ENCODE peak calls at places on chromosomes 1 and 21, in seven cellular contexts. X, C, E, Z, S, D and V are unnamed samples.

GRCh38 chr21:41170442-41170841 is 2.5 kb downstream of the BACE2 start:
- DNase-seq in X (peak), C (no peak), E (no peak), Z (peak), S (no peak), D (no peak), V (no peak)

GRCh38 chr1:43705982-43706597 is 1.2 kb upstream of the ST3GAL3 start:
- DNase-seq in X (peak), C (no peak), E (no peak), Z (peak), S (no peak), D (no peak), V (no peak)

GRCh38 chr1:235937123-235937522 is 70.4 kb upstream of the LYST start:
- DNase-seq in X (no peak), C (no peak), E (no peak), Z (no peak), S (no peak), D (no peak), V (no peak)

GRCh38 chr1:21621761-21622436 is 47.3 kb downstream of the RAP1GAP start:
- DNase-seq in X (no peak), C (no peak), E (no peak), Z (no peak), S (no peak), D (no peak), V (no peak)

GRCh38 chr1:56644064-56644940 is 812 bp upstream of the PRKAA2 start:
- DNase-seq in X (peak), C (no peak), E (peak), Z (no peak), S (no peak), D (no peak), V (no peak)

GRCh38 chr1:64004451-64004850 is 199.0 kb upstream of the UBE2U start:
- DNase-seq in X (no peak), C (no peak), E (no peak), Z (no peak), S (no peak), D (no peak), V (no peak)

GRCh38 chr1:91897016-91897415 is 11.1 kb upstream of the TGFBR3 start:
- DNase-seq in X (no peak), C (no peak), E (no peak), Z (no peak), S (no peak), D (no peak), V (no peak)

GRCh38 chr1:184641894-184642293 is 112.8 kb downstream of the EDEM3 start:
- DNase-seq in X (no peak), C (no peak), E (no peak), Z (no peak), S (no peak), D (no peak), V (no peak)

GRCh38 chr1:32071758-32072621 is 749 bp upstream of the TMEM39B start:
- DNase-seq in X (peak), C (no peak), E (no peak), Z (peak), S (peak), D (no peak), V (no peak)

GRCh38 chr1:206606867-206607266 is 5.4 kb downstream of the EIF2D start:
- DNase-seq in X (peak), C (no peak), E (no peak), Z (peak), S (no peak), D (peak), V (no peak)

GRCh38 chr1:245209658-245210415 is 55.1 kb downstream of the KIF26B start:
- DNase-seq in X (peak), C (no peak), E (no peak), Z (no peak), S (no peak), D (no peak), V (no peak)

GRCh38 chr1:206705187-206705586 is 20.5 kb downstream of the MAPKAPK2 start:
- DNase-seq in X (peak), C (no peak), E (peak), Z (peak), S (peak), D (no peak), V (no peak)

GRCh38 chr1:56627636-56628039 is 17.5 kb upstream of the PRKAA2 start:
- DNase-seq in X (peak), C (no peak), E (no peak), Z (no peak), S (no peak), D (no peak), V (no peak)

GRCh38 chr1:219495737-219496408 is 117.0 kb downstream of the ZC3H11B start:
- DNase-seq in X (no peak), C (no peak), E (no peak), Z (no peak), S (no peak), D (no peak), V (no peak)

GRCh38 chr1:147243228-147243685 is 773 bp downstream of the CHD1L start:
- DNase-seq in X (no peak), C (peak), E (no peak), Z (no peak), S (no peak), D (no peak), V (no peak)

GRCh38 chr1:29810121-29811120 is 574.1 kb downstream of the PTPRU start:
- DNase-seq in X (no peak), C (no peak), E (no peak), Z (no peak), S (no peak), D (no peak), V (no peak)

GRCh38 chr1:844472-845026 is 79.2 kb upstream of the SAMD11 start:
- DNase-seq in X (no peak), C (no peak), E (no peak), Z (no peak), S (no peak), D (no peak), V (no peak)

GRCh38 chr1:111204211-111204883 is 3.9 kb upstream of the DENND2D start:
- DNase-seq in X (no peak), C (no peak), E (peak), Z (no peak), S (no peak), D (no peak), V (no peak)

GRCh38 chr1:230280054-230280795 is 145.9 kb downstream of the PGBD5 start:
- DNase-seq in X (no peak), C (no peak), E (peak), Z (no peak), S (no peak), D (no peak), V (no peak)
- TF ChIP-seq CTCF in X (no peak), C (no peak), E (peak), Z (no peak), S (no peak), D (no peak), V (no peak)

GRCh38 chr1:222769181-222769580 is 32.2 kb downstream of the FAM177B start:
- DNase-seq in X (no peak), C (no peak), E (no peak), Z (no peak), S (no peak), D (no peak), V (no peak)

GRCh38 chr1:222768592-222768991 is 31.6 kb downstream of the FAM177B start:
- DNase-seq in X (no peak), C (no peak), E (no peak), Z (no peak), S (no peak), D (no peak), V (no peak)

GRCh38 chr1:222767152-222767571 is 30.2 kb downstream of the FAM177B start:
- DNase-seq in X (no peak), C (no peak), E (no peak), Z (no peak), S (no peak), D (no peak), V (no peak)

GRCh38 chr1:222769968-222770620 is 33.1 kb downstream of the FAM177B start:
- DNase-seq in X (peak), C (no peak), E (no peak), Z (no peak), S (no peak), D (no peak), V (no peak)
- TF ChIP-seq CTCF in X (no peak), C (no peak), E (no peak), Z (no peak), S (no peak), D (no peak), V (no peak)

DNA sequence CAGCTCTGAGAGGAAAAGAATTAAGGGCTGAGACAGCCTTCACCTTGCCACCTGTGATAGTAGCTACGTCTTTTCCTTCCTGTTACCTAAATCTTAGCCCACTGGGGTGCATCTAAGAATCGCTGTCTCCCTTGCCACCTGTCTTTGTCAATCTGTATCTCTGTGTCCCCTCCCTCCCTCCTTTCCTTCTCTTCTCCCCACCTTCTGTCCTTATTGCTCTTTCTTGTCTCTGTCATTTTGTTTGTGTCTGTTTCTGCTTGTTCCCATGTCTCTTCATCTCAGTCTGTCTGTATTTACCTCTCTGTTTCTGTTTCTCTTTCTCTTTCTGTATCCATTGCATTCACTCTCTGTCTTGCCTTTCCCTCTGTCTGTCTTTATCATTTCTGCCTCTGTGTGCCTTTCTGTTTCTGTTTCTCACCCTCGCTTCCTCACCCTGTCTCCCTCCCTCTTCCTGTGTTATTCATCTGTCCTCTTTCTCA is 30.2 kb downstream of the SLC22A15 start:
- DNase-seq in X (no peak), C (no peak), E (no peak), Z (no peak), S (no peak), D (no peak), V (no peak)
- TF ChIP-seq CTCF in X (no peak), C (no peak), E (no peak), Z (no peak), S (no peak), D (no peak), V (no peak)

GRCh38 chr1:8794605-8795004 is 22.8 kb downstream of the RERE start:
- DNase-seq in X (no peak), C (no peak), E (no peak), Z (no peak), S (no peak), D (no peak), V (no peak)
- TF ChIP-seq CTCF in X (no peak), C (no peak), E (no peak), Z (no peak), S (no peak), D (no peak), V (no peak)

GRCh38 chr1:156136970-156137483 is 16.4 kb upstream of the SEMA4A start:
- DNase-seq in X (no peak), C (no peak), E (no peak), Z (no peak), S (no peak), D (no peak), V (no peak)
- TF ChIP-seq CTCF in X (peak), C (no peak), E (no peak), Z (peak), S (peak), D (peak), V (peak)

GRCh38 chr1:153233448-153233847 is 16.1 kb downstream of the PRR9 start:
- DNase-seq in X (no peak), C (no peak), E (no peak), Z (no peak), S (no peak), D (no peak), V (no peak)

GRCh38 chr1:153242160-153242559 is 17.3 kb upstream of the LORICRIN start:
- DNase-seq in X (no peak), C (no peak), E (no peak), Z (no peak), S (no peak), D (no peak), V (no peak)

GRCh38 chr1:153232553-153232952 is 15.2 kb downstream of the PRR9 start:
- DNase-seq in X (no peak), C (no peak), E (no peak), Z (no peak), S (no peak), D (no peak), V (no peak)

DNA sequence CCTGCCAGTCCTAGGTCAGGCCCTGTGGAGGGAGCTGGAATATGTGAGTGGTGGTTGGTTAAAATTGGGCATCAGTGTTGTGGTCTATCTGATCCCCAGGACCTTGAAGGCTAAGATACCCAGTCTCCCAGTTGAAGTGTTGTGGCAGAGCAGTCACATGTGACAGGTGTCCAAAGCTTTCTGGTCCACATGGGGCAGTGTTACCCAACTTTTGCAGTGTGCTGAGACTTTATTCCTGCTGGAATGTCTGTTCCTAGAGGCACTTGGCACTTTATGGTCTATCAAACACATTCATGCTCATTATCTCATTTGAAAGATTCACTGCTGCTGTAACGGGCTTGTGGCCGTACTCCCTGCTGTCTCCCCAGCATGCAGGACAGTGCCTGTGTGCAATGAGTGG is 21.0 kb upstream of the LORICRIN start:
- DNase-seq in X (no peak), C (no peak), E (no peak), Z (no peak), S (no peak), D (no peak), V (no peak)
- TF ChIP-seq CTCF in X (no peak), C (no peak), E (no peak), Z (peak), S (no peak), D (no peak), V (no peak)

GRCh38 chr21:45481977-45482898 is 60.0 kb downstream of the SLC19A1 start:
- DNase-seq in X (no peak), C (no peak), E (peak), Z (no peak), S (no peak), D (no peak), V (no peak)
- TF ChIP-seq CTCF in X (no peak), C (no peak), E (no peak), Z (no peak), S (no peak), D (no peak), V (no peak)

GRCh38 chr1:59779949-59780348 is 34.8 kb upstream of the HOOK1 start:
- DNase-seq in X (no peak), C (no peak), E (no peak), Z (no peak), S (no peak), D (no peak), V (no peak)

GRCh38 chr1:59771361-59771760 is 43.4 kb upstream of the HOOK1 start:
- DNase-seq in X (no peak), C (no peak), E (no peak), Z (no peak), S (no peak), D (no peak), V (no peak)

GRCh38 chr1:59775480-59775879 is 39.3 kb upstream of the HOOK1 start:
- DNase-seq in X (no peak), C (no peak), E (no peak), Z (no peak), S (no peak), D (no peak), V (no peak)

GRCh38 chr1:59776960-59777852 is 37.5 kb upstream of the HOOK1 start:
- DNase-seq in X (peak), C (no peak), E (no peak), Z (peak), S (no peak), D (no peak), V (no peak)
- TF ChIP-seq CTCF in X (no peak), C (no peak), E (no peak), Z (peak), S (peak), D (peak), V (peak)

GRCh38 chr1:90127288-90127953 is 132.5 kb downstream of the ZNF326 start:
- DNase-seq in X (no peak), C (no peak), E (no peak), Z (no peak), S (no peak), D (no peak), V (no peak)

GRCh38 chr1:90132306-90132705 is 137.4 kb downstream of the ZNF326 start:
- DNase-seq in X (no peak), C (no peak), E (no peak), Z (no peak), S (no peak), D (no peak), V (no peak)

GRCh38 chr1:90135306-90135705 is 140.4 kb downstream of the ZNF326 start:
- DNase-seq in X (no peak), C (no peak), E (no peak), Z (no peak), S (no peak), D (no peak), V (no peak)

DNA sequence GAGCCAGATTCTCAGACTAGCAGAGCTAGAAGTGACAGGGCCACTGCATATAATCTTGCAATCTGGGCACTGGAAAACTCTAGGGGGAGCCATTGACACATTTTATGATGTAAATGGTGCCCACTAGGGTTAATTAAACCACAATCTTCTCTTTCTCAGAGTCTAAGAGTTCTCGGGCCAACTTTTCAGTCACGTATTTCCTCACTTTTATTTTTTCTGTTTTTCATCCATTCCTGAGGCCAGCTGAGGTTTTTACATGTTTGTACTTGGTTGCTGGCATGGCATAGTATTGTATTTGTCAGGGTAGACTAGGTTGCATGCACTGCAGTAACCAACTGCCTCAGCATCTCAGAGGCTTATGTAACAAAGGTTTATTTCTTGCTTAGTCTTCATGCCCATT is 138.2 kb downstream of the ZNF326 start:
- DNase-seq in X (peak), C (no peak), E (no peak), Z (peak), S (no peak), D (peak), V (no peak)
- TF ChIP-seq CTCF in X (peak), C (no peak), E (peak), Z (peak), S (peak), D (peak), V (peak)

GRCh38 chr1:154326546-154327465 is 1.5 kb downstream of the ATP8B2 start:
- DNase-seq in X (peak), C (peak), E (peak), Z (peak), S (no peak), D (peak), V (peak)
- TF ChIP-seq CTCF in X (no peak), C (no peak), E (no peak), Z (no peak), S (no peak), D (no peak), V (no peak)